ENCODE peak calls at places on chromosomes 7 and 10, in six cellular contexts. Q, H, O, P, G and A are unnamed samples.

GRCh38 chr10:77865585-77866324 is 60.8 kb downstream of the DLG5 start:
- DNase-seq in Q (no peak), H (no peak), O (no peak), P (no peak), G (peak; percentile 44), A (no peak)

GRCh38 chr10:21078410-21079329 is 181.6 kb upstream of the NEBL start:
- DNase-seq in Q (no peak), H (peak; percentile 70), O (no peak), P (peak; percentile 58), G (peak; percentile 78), A (no peak)

GRCh38 chr7:123821320-123821719 is 23.6 kb upstream of the HYAL4 start:
- DNase-seq in Q (no peak), H (no peak), O (no peak), P (no peak), G (no peak), A (no peak)

GRCh38 chr10:87658383-87658795 is 1.3 kb upstream of the PAPSS2 start:
- DNase-seq in Q (no peak), H (no peak), O (no peak), P (no peak), G (no peak), A (no peak)

GRCh38 chr7:6385110-6385792 is 62.5 kb downstream of the DAGLB start:
- DNase-seq in Q (no peak), H (no peak), O (no peak), P (peak; percentile 58), G (no peak), A (no peak)

GRCh38 chr10:95169522-95169921 is 24.5 kb upstream of the ACSM6 start:
- DNase-seq in Q (no peak), H (no peak), O (no peak), P (no peak), G (no peak), A (no peak)

GRCh38 chr7:138538518-138538917 is 78.5 kb downstream of the TRIM24 start:
- DNase-seq in Q (no peak), H (no peak), O (no peak), P (no peak), G (no peak), A (no peak)

GRCh38 chr10:58299580-58299979 is 30.6 kb downstream of the CISD1 start:
- DNase-seq in Q (no peak), H (peak; percentile 54), O (no peak), P (peak; percentile 38), G (peak; percentile 72), A (no peak)

GRCh38 chr10:80433134-80433533 is 21.0 kb upstream of the TSPAN14 start:
- DNase-seq in Q (no peak), H (no peak), O (no peak), P (no peak), G (no peak), A (no peak)

GRCh38 chr7:6423942-6424701 is 23.6 kb downstream of the DAGLB start:
- DNase-seq in Q (no peak), H (no peak), O (peak; percentile 87), P (no peak), G (no peak), A (no peak)

GRCh38 chr10:48582970-48583369 is 21.9 kb downstream of the ARHGAP22 start:
- DNase-seq in Q (no peak), H (no peak), O (no peak), P (no peak), G (no peak), A (no peak)

GRCh38 chr7:127629268-127629854 is 11.4 kb upstream of the PAX4 start:
- DNase-seq in Q (no peak), H (peak; percentile 9), O (no peak), P (peak; percentile 50), G (peak; percentile 91), A (no peak)

GRCh38 chr10:104209575-104210198 is 22.5 kb downstream of the CFAP43 start:
- DNase-seq in Q (no peak), H (peak; percentile 36), O (no peak), P (peak; percentile 41), G (peak; percentile 50), A (no peak)

GRCh38 chr10:60962946-60963345 is 19.0 kb upstream of the RHOBTB1 start:
- DNase-seq in Q (no peak), H (no peak), O (no peak), P (no peak), G (no peak), A (no peak)

GRCh38 chr10:311901-312665 is 176.8 kb downstream of the ZMYND11 start:
- DNase-seq in Q (no peak), H (no peak), O (peak; percentile 71), P (no peak), G (no peak), A (no peak)

GRCh38 chr7:112399501-112399900 is 50.8 kb upstream of the IFRD1 start:
- DNase-seq in Q (no peak), H (no peak), O (no peak), P (no peak), G (no peak), A (no peak)

GRCh38 chr7:48938539-48938938 is 14.2 kb downstream of the CDC14C start:
- DNase-seq in Q (peak; percentile 62), H (no peak), O (no peak), P (no peak), G (no peak), A (no peak)

GRCh38 chr10:98030093-98030821 is at the start of gene CRTAC1:
- DNase-seq in Q (no peak), H (peak; percentile 69), O (no peak), P (no peak), G (peak; percentile 85), A (no peak)

GRCh38 chr10:77309103-77310013 is 328.2 kb downstream of the KCNMA1 start:
- DNase-seq in Q (no peak), H (no peak), O (no peak), P (no peak), G (no peak), A (no peak)

GRCh38 chr7:141416691-141417268 is 134.4 kb upstream of the AGK start:
- DNase-seq in Q (no peak), H (no peak), O (no peak), P (no peak), G (no peak), A (no peak)

GRCh38 chr7:157676456-157677255 is 339.9 kb downstream of the DNAJB6 start:
- DNase-seq in Q (peak; percentile 42), H (no peak), O (peak; percentile 58), P (no peak), G (no peak), A (peak; percentile 86)

GRCh38 chr10:119441151-119441821 is 101.2 kb downstream of the RGS10 start:
- DNase-seq in Q (peak; percentile 66), H (no peak), O (no peak), P (no peak), G (no peak), A (no peak)

GRCh38 chr10:61063035-61063434 is 119.0 kb upstream of the RHOBTB1 start:
- DNase-seq in Q (no peak), H (no peak), O (no peak), P (no peak), G (no peak), A (no peak)

GRCh38 chr10:75922435-75922834 is 491.0 kb downstream of the LRMDA start:
- DNase-seq in Q (no peak), H (no peak), O (no peak), P (no peak), G (no peak), A (no peak)
- TF ChIP-seq CTCF in Q (no peak), H (peak; percentile 19), O (no peak), P (peak; percentile 23), G (no peak), A (peak; percentile 49)

DNA sequence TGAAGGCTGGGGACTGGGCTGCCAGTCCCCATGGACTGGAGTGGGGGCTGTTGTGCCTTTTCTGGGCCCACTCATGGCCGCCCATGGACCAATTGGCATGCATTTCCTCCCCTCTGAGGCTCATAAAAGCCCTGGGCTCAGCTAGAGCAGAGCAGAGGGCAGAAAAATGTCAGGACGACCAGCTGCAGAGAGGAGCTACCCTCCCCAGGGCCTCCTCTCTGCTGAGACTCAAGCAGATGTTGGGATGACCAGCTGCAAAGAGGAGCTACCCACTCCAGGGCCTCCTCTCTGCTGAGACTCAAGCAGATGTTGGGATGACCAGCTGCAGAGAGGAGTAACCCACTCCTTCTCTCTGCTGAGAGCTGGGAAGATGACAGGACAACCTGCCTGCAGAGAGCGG is 20.3 kb upstream of the NUB1 start:
- DNase-seq in Q (no peak), H (no peak), O (no peak), P (no peak), G (no peak), A (no peak)
- TF ChIP-seq CTCF in Q (no peak), H (no peak), O (no peak), P (no peak), G (no peak), A (no peak)

GRCh38 chr10:45003432-45004000 is 2.8 kb downstream of the ZNF22 start:
- DNase-seq in Q (no peak), H (no peak), O (no peak), P (no peak), G (no peak), A (no peak)

GRCh38 chr10:45000764-45001381 is at the start of gene ZNF22:
- DNase-seq in Q (no peak), H (peak; percentile 74), O (peak; percentile 94), P (no peak), G (peak; percentile 70), A (no peak)

GRCh38 chr10:45000138-45000763 is 472 bp upstream of the ZNF22 start:
- DNase-seq in Q (peak; percentile 94), H (no peak), O (no peak), P (no peak), G (no peak), A (no peak)

GRCh38 chr10:45004661-45005060 is 3.9 kb downstream of the ZNF22 start:
- DNase-seq in Q (no peak), H (no peak), O (no peak), P (no peak), G (no peak), A (no peak)

DNA sequence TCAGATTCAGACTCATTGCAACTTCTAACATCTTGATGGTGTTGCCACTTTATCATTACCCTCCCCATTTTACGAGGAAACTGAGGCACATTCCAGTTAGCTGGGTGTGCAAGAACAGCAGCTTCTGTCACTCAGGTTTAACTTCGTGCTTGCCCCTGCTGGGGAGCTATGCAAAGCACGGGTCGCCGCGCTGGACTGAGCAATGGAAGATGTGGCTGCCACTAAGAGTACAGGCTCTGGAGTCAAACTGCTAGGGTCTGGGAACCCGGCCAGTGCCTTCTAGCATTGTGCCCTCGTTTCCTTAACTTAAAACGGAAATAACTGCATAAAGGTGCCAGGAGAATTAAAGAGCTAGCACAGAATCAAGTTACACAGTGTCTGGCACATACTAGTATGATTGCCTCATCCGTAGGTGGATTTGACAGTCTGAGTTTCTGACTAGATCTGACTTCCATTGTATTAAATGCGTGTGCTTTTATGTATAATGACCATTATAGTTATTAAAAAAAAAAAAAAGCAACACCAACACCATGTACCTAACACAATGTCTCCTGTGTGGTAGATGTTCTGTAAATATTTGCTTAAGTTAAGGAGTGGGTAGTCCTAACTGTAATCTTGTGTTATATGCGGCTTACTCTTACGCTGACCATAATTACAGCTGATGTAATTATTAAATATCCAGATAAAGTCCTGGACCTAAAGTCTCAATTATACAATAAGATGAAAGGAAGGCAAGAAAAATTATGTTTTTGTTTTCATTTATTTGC is 842 bp downstream of the ZNF22 start:
- DNase-seq in Q (peak; percentile 84), H (no peak), O (peak; percentile 89), P (no peak), G (no peak), A (no peak)
- TF ChIP-seq CTCF in Q (no peak), H (peak; percentile 52), O (peak; percentile 16), P (no peak), G (no peak), A (peak; percentile 50)

GRCh38 chr10:13440709-13441061 is 88.1 kb downstream of the BEND7 start:
- DNase-seq in Q (no peak), H (no peak), O (no peak), P (no peak), G (no peak), A (no peak)
- TF ChIP-seq CTCF in Q (no peak), H (no peak), O (no peak), P (no peak), G (no peak), A (peak; percentile 40)